ENCODE peak calls at places on chromosomes 11 and 22, in five cellular contexts. L, M, H, X and N are unnamed samples.

GRCh38 chr22:37244922-37245722 is 1.1 kb upstream of the RAC2 start:
- DNase-seq in L (no peak), M (no peak), H (no peak), X (no peak), N (no peak)

GRCh38 chr11:86141645-86142569 is 73.0 kb upstream of the PICALM start:
- DNase-seq in L (no peak), M (no peak), H (no peak), X (no peak), N (no peak)

GRCh38 chr11:48261600-48261999 is 2.1 kb upstream of the OR4X1 start:
- DNase-seq in L (no peak), M (no peak), H (no peak), X (no peak), N (no peak)

GRCh38 chr22:42803454-42803853 is 53.6 kb downstream of the ARFGAP3 start:
- DNase-seq in L (no peak), M (no peak), H (peak), X (peak), N (no peak)

GRCh38 chr11:74634537-74634936 is 42.2 kb downstream of the POLD3 start:
- DNase-seq in L (peak), M (no peak), H (no peak), X (peak), N (peak)

GRCh38 chr11:72223615-72224586 is 666 bp upstream of the INPPL1 start:
- DNase-seq in L (peak), M (peak), H (no peak), X (peak), N (peak)

GRCh38 chr11:79101736-79102135 is 339.1 kb downstream of the TENM4 start:
- DNase-seq in L (no peak), M (no peak), H (no peak), X (no peak), N (no peak)

GRCh38 chr11:65814131-65814959 is 19.4 kb upstream of the SNX32 start:
- DNase-seq in L (no peak), M (no peak), H (no peak), X (no peak), N (no peak)

GRCh38 chr11:118238947-118239346 is 13.2 kb downstream of the MPZL3 start:
- DNase-seq in L (no peak), M (no peak), H (no peak), X (no peak), N (no peak)

GRCh38 chr11:67275606-67276409 is 9.5 kb downstream of the GRK2 start:
- DNase-seq in L (no peak), M (peak), H (no peak), X (no peak), N (no peak)

GRCh38 chr11:3849297-3849874 is 6.1 kb upstream of the STIM1 start:
- DNase-seq in L (peak), M (no peak), H (no peak), X (peak), N (peak)

GRCh38 chr22:47395481-47395880 is 633.0 kb downstream of the TBC1D22A start:
- DNase-seq in L (peak), M (no peak), H (no peak), X (no peak), N (no peak)

GRCh38 chr11:126345759-126346585 is 9.5 kb upstream of the ST3GAL4 start:
- DNase-seq in L (peak), M (no peak), H (no peak), X (peak), N (no peak)

GRCh38 chr11:114075891-114076441 is 16.5 kb downstream of the ZBTB16 start:
- DNase-seq in L (peak), M (peak), H (no peak), X (no peak), N (no peak)

GRCh38 chr11:1446623-1447022 is 40.0 kb downstream of the MOB2 start:
- DNase-seq in L (no peak), M (no peak), H (no peak), X (no peak), N (no peak)

GRCh38 chr22:18950141-18950540 is 14.0 kb upstream of the PRODH start:
- DNase-seq in L (no peak), M (no peak), H (no peak), X (no peak), N (no peak)

GRCh38 chr11:69909561-69910518 is 90.6 kb upstream of the FGF3 start:
- DNase-seq in L (no peak), M (peak), H (no peak), X (no peak), N (no peak)

GRCh38 chr11:71248656-71249055 is 3.7 kb downstream of the SHANK2 start:
- DNase-seq in L (no peak), M (no peak), H (no peak), X (no peak), N (no peak)

GRCh38 chr11:94895451-94895850 is 77.9 kb downstream of the CWC15 start:
- DNase-seq in L (peak), M (no peak), H (no peak), X (no peak), N (no peak)

GRCh38 chr11:118663381-118663780 is 16.1 kb downstream of the TREH start:
- DNase-seq in L (no peak), M (no peak), H (no peak), X (no peak), N (no peak)

GRCh38 chr22:43919106-43919965 is 4.3 kb upstream of the PNPLA3 start:
- DNase-seq in L (peak), M (no peak), H (no peak), X (no peak), N (no peak)

GRCh38 chr11:86122773-86123172 is 53.9 kb upstream of the PICALM start:
- DNase-seq in L (no peak), M (no peak), H (no peak), X (no peak), N (no peak)

GRCh38 chr11:17432041-17432440 is 43.6 kb upstream of the KCNJ11 start:
- DNase-seq in L (no peak), M (no peak), H (peak), X (no peak), N (no peak)

GRCh38 chr11:72703281-72704008 is 29.2 kb upstream of the PDE2A start:
- DNase-seq in L (peak), M (peak), H (no peak), X (peak), N (peak)

GRCh38 chr22:27825174-27825573 is 23.6 kb upstream of the MN1 start:
- DNase-seq in L (no peak), M (no peak), H (no peak), X (no peak), N (no peak)

GRCh38 chr11:126186031-126186698 is 25.3 kb downstream of the RPUSD4 start:
- DNase-seq in L (no peak), M (no peak), H (no peak), X (no peak), N (no peak)

GRCh38 chr22:50044485-50045143 is 13.5 kb downstream of the TTLL8 start:
- DNase-seq in L (no peak), M (no peak), H (no peak), X (no peak), N (no peak)

GRCh38 chr22:30636226-30637077 is 871 bp downstream of the SLC35E4 start:
- DNase-seq in L (no peak), M (no peak), H (no peak), X (peak), N (no peak)

GRCh38 chr11:17755891-17756290 is 21.3 kb downstream of the KCNC1 start:
- DNase-seq in L (no peak), M (no peak), H (no peak), X (no peak), N (no peak)

GRCh38 chr22:30286813-30287625 is 2.3 kb downstream of the CASTOR1 start:
- DNase-seq in L (no peak), M (peak), H (peak), X (peak), N (peak)

GRCh38 chr22:46450931-46451660 is 86.3 kb downstream of the CELSR1 start:
- DNase-seq in L (no peak), M (no peak), H (no peak), X (no peak), N (no peak)

GRCh38 chr22:37716708-37717107 is 19.9 kb downstream of the TRIOBP start:
- DNase-seq in L (peak), M (no peak), H (no peak), X (no peak), N (no peak)

GRCh38 chr11:60710482-60710881 is 11.1 kb downstream of the MS4A8 start:
- DNase-seq in L (no peak), M (no peak), H (no peak), X (no peak), N (no peak)

GRCh38 chr11:48107188-48107704 is 109.4 kb upstream of the OR4B1 start:
- DNase-seq in L (peak), M (no peak), H (no peak), X (no peak), N (peak)

GRCh38 chr22:30021881-30022619 is 58.2 kb upstream of the HORMAD2 start:
- DNase-seq in L (no peak), M (no peak), H (no peak), X (no peak), N (no peak)

GRCh38 chr11:104005234-104005855 is 31.1 kb upstream of the DDI1 start:
- DNase-seq in L (no peak), M (no peak), H (no peak), X (no peak), N (no peak)